ENCODE peak calls at places on chromosomes 12 and 14, in four cellular contexts. X, T, U and H are unnamed samples.

GRCh38 chr12:12338528-12339168 is 11.4 kb downstream of the MANSC1 start:
- DNase-seq in X (no peak), T (no peak), U (no peak), H (no peak)

GRCh38 chr12:49026678-49027480 is 8.3 kb upstream of the PRKAG1 start:
- DNase-seq in X (no peak), T (no peak), U (no peak), H (no peak)

GRCh38 chr14:74348241-74348734 is at the start of gene VRTN:
- DNase-seq in X (no peak), T (no peak), U (no peak), H (no peak)

GRCh38 chr12:72000969-72001648 is 62.5 kb downstream of the TPH2 start:
- DNase-seq in X (no peak), T (no peak), U (no peak), H (no peak)

GRCh38 chr14:80653951-80654350 is 287.6 kb downstream of the CEP128 start:
- DNase-seq in X (no peak), T (no peak), U (no peak), H (no peak)

GRCh38 chr12:89709994-89710872 is 1.6 kb upstream of the ATP2B1 start:
- DNase-seq in X (no peak), T (no peak), U (no peak), H (no peak)

GRCh38 chr12:123000578-123000977 is 20.1 kb downstream of the ARL6IP4 start:
- DNase-seq in X (no peak), T (no peak), U (no peak), H (no peak)

GRCh38 chr14:91361236-91361811 is 56.3 kb downstream of the CCDC88C start:
- DNase-seq in X (no peak), T (no peak), U (peak), H (no peak)

GRCh38 chr12:99804715-99805114 is 157.2 kb downstream of the GARIN6 start:
- DNase-seq in X (no peak), T (no peak), U (no peak), H (no peak)

GRCh38 chr12:1435456-1435855 is 158.9 kb downstream of the FBXL14 start:
- DNase-seq in X (no peak), T (no peak), U (peak), H (no peak)

GRCh38 chr12:84811291-84811690 is 101.3 kb downstream of the SLC6A15 start:
- DNase-seq in X (no peak), T (no peak), U (no peak), H (no peak)

GRCh38 chr14:74599946-74600345 is 12.1 kb downstream of the LTBP2 start:
- DNase-seq in X (no peak), T (no peak), U (no peak), H (no peak)

GRCh38 chr12:6891637-6892036 is 13.0 kb upstream of the LRRC23 start:
- DNase-seq in X (no peak), T (no peak), U (no peak), H (no peak)

GRCh38 chr12:54029529-54030441 is 1.5 kb downstream of the HOXC6 start:
- DNase-seq in X (no peak), T (no peak), U (no peak), H (no peak)

GRCh38 chr12:93107943-93108342 is 178.8 kb upstream of the EEA1 start:
- DNase-seq in X (no peak), T (no peak), U (no peak), H (no peak)

GRCh38 chr14:99909500-99910064 is 116.4 kb downstream of the EML1 start:
- DNase-seq in X (no peak), T (no peak), U (no peak), H (peak)

GRCh38 chr14:56338674-56339073 is 220.5 kb downstream of the PELI2 start:
- DNase-seq in X (no peak), T (no peak), U (no peak), H (no peak)

GRCh38 chr12:13390921-13391320 is 194.4 kb downstream of the EMP1 start:
- DNase-seq in X (no peak), T (no peak), U (no peak), H (no peak)

GRCh38 chr12:52258335-52258901 is 16.0 kb upstream of the KRT86 start:
- DNase-seq in X (no peak), T (no peak), U (no peak), H (no peak)

GRCh38 chr12:77725611-77726010 is 105.1 kb upstream of the NAV3 start:
- DNase-seq in X (no peak), T (no peak), U (no peak), H (no peak)

GRCh38 chr12:30021046-30021833 is 237.5 kb upstream of the TMTC1 start:
- DNase-seq in X (no peak), T (no peak), U (no peak), H (no peak)

GRCh38 chr12:53995311-53996187 is 4.4 kb upstream of the HOXC9 start:
- DNase-seq in X (peak), T (no peak), U (no peak), H (no peak)

GRCh38 chr12:26119391-26119981 is 5.4 kb downstream of the BHLHE41 start:
- DNase-seq in X (no peak), T (no peak), U (peak), H (peak)

GRCh38 chr12:42958271-42958674 is 368.7 kb upstream of the PRICKLE1 start:
- DNase-seq in X (no peak), T (no peak), U (no peak), H (no peak)

GRCh38 chr14:61420326-61420725 is 98.9 kb downstream of the PRKCH start:
- DNase-seq in X (no peak), T (no peak), U (no peak), H (no peak)

GRCh38 chr12:2690348-2691000 is 104.3 kb upstream of the FKBP4 start:
- DNase-seq in X (no peak), T (no peak), U (no peak), H (no peak)

GRCh38 chr12:2689879-2690278 is 104.9 kb upstream of the FKBP4 start:
- DNase-seq in X (no peak), T (no peak), U (no peak), H (no peak)

GRCh38 chr12:2691001-2691339 is 103.8 kb upstream of the FKBP4 start:
- DNase-seq in X (no peak), T (no peak), U (no peak), H (no peak)

GRCh38 chr12:2692156-2692555 is 102.6 kb upstream of the FKBP4 start:
- DNase-seq in X (no peak), T (no peak), U (no peak), H (no peak)

DNA sequence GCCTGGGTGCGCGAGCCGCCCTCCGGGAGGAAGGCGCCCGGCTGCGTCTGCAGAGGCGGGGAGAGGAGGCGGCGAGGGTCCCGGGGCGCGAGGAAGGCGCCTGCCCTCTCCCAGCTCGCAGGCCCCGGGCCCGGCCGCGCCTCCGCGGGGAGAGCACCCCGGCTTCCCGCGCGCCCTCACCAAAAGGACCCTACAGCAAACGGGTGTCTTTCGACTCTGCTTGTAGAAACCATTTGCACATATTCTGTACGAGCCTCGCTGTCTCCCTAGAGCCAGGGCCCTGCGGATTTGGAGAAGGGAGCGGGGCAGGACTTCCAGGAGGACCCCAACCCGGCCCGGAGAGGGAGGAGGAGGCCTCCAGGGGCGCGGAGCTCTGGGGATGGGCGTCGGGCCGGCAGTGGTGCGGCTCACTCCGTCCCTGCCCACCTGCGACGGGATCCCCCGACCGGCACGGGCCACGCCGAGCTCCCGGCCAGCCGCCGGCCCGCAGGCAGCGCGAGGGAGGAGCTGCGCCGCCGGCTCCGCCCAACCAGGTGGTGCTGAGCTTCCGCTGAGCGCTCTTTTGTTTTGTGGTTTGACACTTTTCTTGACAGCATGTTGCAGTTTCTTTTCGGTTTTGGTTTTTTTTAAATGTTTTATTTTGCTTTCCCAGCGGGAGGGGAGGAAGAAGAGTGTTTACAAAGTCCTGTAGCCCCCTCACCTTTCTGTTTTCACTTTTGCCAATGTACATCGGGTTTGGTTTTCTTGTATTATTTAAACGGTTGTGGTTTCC is 103.2 kb upstream of the FKBP4 start:
- DNase-seq in X (no peak), T (peak), U (no peak), H (no peak)
- TF ChIP-seq RFX5 in X (no peak), T (no peak), U (no peak), H (no peak)

GRCh38 chr14:104192883-104193245 is 54.5 kb downstream of the KIF26A start:
- DNase-seq in X (no peak), T (no peak), U (no peak), H (no peak)

GRCh38 chr14:104195854-104196253 is 57.5 kb downstream of the KIF26A start:
- DNase-seq in X (no peak), T (no peak), U (no peak), H (no peak)

GRCh38 chr14:104194016-104194415 is 55.6 kb downstream of the KIF26A start:
- DNase-seq in X (no peak), T (no peak), U (no peak), H (no peak)

GRCh38 chr14:104195361-104195760 is 57.0 kb downstream of the KIF26A start:
- DNase-seq in X (no peak), T (no peak), U (no peak), H (no peak)

GRCh38 chr14:104194716-104195115 is 56.3 kb downstream of the KIF26A start:
- DNase-seq in X (no peak), T (no peak), U (no peak), H (no peak)
- TF ChIP-seq POLR2AphosphoS2 in X (no peak), T (no peak), U (no peak), H (no peak)

DNA sequence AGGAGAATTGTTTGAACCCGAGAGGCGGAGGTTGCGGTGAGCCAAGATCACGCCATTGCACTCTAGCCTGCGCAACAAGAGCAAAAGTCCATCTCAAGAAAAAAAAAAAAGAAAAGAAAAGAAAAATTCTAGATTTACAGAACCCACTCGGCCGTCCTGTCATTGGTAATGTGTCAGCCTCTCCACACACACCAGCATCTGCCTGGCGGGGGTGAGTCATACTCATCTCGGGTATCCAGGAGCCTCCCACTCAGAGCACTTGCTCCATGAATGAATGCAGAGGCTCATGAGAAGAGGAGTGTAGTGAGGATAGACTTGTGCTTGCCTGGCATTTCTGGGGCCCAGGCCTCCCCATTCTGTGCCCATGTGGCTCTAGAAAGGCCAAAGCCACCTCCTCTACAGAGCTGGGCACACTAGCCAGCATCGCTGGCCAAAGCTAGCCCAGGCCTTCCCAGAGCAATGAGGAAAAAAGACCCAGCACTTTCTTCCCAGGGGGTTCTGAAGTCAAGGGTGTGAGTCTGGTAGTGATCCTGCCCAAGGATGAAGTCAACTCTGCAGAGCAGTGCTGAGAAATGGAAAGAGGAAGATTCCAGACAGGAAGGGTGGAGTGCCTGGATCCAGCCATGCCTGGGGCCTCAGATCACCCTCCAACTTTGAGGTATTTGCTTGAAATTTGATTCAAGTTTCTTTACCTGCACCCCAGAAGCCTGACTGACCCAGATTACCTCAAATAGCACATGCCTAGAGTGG is 31.2 kb upstream of the KLC1 start:
- DNase-seq in X (peak), T (no peak), U (no peak), H (peak)
- TF ChIP-seq RFX5 in X (no peak), T (no peak), U (no peak), H (no peak)

GRCh38 chr14:95488376-95489162 is 27.9 kb downstream of the SYNE3 start:
- DNase-seq in X (no peak), T (no peak), U (no peak), H (no peak)
- TF ChIP-seq POLR2AphosphoS2 in X (no peak), T (no peak), U (no peak), H (no peak)